ENCODE peak calls at places on chromosomes 6 and 20, in six cellular contexts. A, W, Y, T, S and E are unnamed samples.

GRCh38 chr20:17859616-17860232 is 108.9 kb downstream of the SNX5 start:
- DNase-seq in Y (no peak), A (no peak), W (peak; percentile 39), T (peak; percentile 47), S (no peak), E (no peak)

GRCh38 chr6:2554651-2555050 is 196.1 kb downstream of the MYLK4 start:
- DNase-seq in Y (no peak), T (no peak), A (no peak), S (no peak), W (no peak), E (no peak)

GRCh38 chr20:4507288-4507719 is 214.4 kb upstream of the PRND start:
- DNase-seq in S (no peak), T (no peak), Y (no peak), A (peak; percentile 64), W (no peak), E (no peak)

GRCh38 chr6:137873273-137873762 is 6.3 kb downstream of the TNFAIP3 start:
- DNase-seq in T (peak; percentile 64), S (no peak), Y (peak; percentile 73), A (peak; percentile 76), W (no peak), E (peak; percentile 69)

GRCh38 chr6:11460837-11461661 is 76.5 kb upstream of the TMEM170B start:
- DNase-seq in Y (no peak), W (no peak), A (no peak), T (peak; percentile 50), S (no peak), E (peak; percentile 20)

GRCh38 chr6:88367248-88367647 is 201.1 kb upstream of the CNR1 start:
- DNase-seq in T (no peak), W (no peak), S (no peak), Y (no peak), A (no peak), E (no peak)

GRCh38 chr6:24935753-24936152 is at the start of gene RIPOR2:
- DNase-seq in W (no peak), Y (no peak), A (no peak), T (no peak), S (no peak), E (peak; percentile 61)

GRCh38 chr6:24504642-24505586 is 10.1 kb downstream of the ALDH5A1 start:
- DNase-seq in S (no peak), W (no peak), T (no peak), A (no peak), Y (peak; percentile 77), E (no peak)

GRCh38 chr20:1804129-1804503 is 91.1 kb upstream of the SIRPA start:
- DNase-seq in T (no peak), S (no peak), A (no peak), W (no peak), Y (peak; percentile 18), E (no peak)

GRCh38 chr6:28235912-28236452 is 10.9 kb downstream of the ZSCAN9 start:
- DNase-seq in W (no peak), S (no peak), A (no peak), T (no peak), Y (no peak), E (no peak)

GRCh38 chr6:113405326-113406050 is 451.7 kb upstream of the MARCKS start:
- DNase-seq in W (no peak), S (peak; percentile 16), A (no peak), T (no peak), Y (no peak), E (no peak)

GRCh38 chr6:132749111-132749510 is 8.6 kb downstream of the VNN2 start:
- DNase-seq in Y (no peak), A (no peak), T (no peak), S (no peak), W (no peak), E (no peak)

GRCh38 chr6:16766043-16766521 is 4.8 kb upstream of the ATXN1 start:
- DNase-seq in A (peak; percentile 56), Y (no peak), W (no peak), S (no peak), T (peak; percentile 18), E (no peak)

GRCh38 chr6:33620158-33620583 is 951 bp upstream of the ITPR3 start:
- DNase-seq in Y (peak; percentile 62), A (peak; percentile 65), T (peak; percentile 60), S (peak; percentile 34), W (no peak), E (no peak)

GRCh38 chr6:149335924-149336323 is 18.4 kb downstream of the TAB2 start:
- DNase-seq in W (no peak), S (no peak), T (no peak), Y (no peak), A (no peak), E (no peak)

GRCh38 chr20:6708010-6708409 is 59.5 kb upstream of the BMP2 start:
- DNase-seq in W (no peak), Y (peak; percentile 60), A (peak; percentile 66), S (no peak), T (no peak), E (no peak)